ENCODE peak calls at places on chromosomes 13 and 19, in eight cellular contexts. G, E, I, A, O, U, M and N are unnamed samples.

GRCh38 chr19:44566984-44567383 is 37.5 kb upstream of the CEACAM20 start:
- DNase-seq in M (no peak), G (no peak), U (peak; percentile 45), E (no peak), A (no peak), O (no peak), I (no peak), N (no peak)

GRCh38 chr19:44648536-44649370 is 5.0 kb downstream of the PVR start:
- DNase-seq in A (peak; percentile 93), M (no peak), O (peak; percentile 31), E (no peak), U (no peak), G (no peak), I (no peak), N (peak; percentile 73)

GRCh38 chr13:30880756-30881155 is 25.3 kb upstream of the MEDAG start:
- DNase-seq in I (no peak), O (no peak), A (peak; percentile 89), M (no peak), E (no peak), G (no peak), U (no peak), N (peak; percentile 73)

GRCh38 chr19:42168206-42168605 is 36.0 kb upstream of the POU2F2 start:
- DNase-seq in G (no peak), I (no peak), E (no peak), M (no peak), O (no peak), U (no peak), A (no peak), N (no peak)

GRCh38 chr13:101552286-101552685 is 99.8 kb downstream of the ITGBL1 start:
- DNase-seq in U (no peak), G (no peak), A (no peak), I (no peak), E (no peak), O (no peak), M (no peak), N (no peak)

GRCh38 chr13:106187092-106187491 is 348.4 kb downstream of the EFNB2 start:
- DNase-seq in U (no peak), A (no peak), I (no peak), E (no peak), O (no peak), G (no peak), M (no peak), N (no peak)

GRCh38 chr19:34837262-34837661 is 64.2 kb upstream of the ZNF599 start:
- DNase-seq in U (no peak), M (no peak), I (no peak), A (peak; percentile 45), G (no peak), O (peak; percentile 74), E (no peak), N (no peak)

GRCh38 chr13:52968074-52968700 is 60.4 kb upstream of the OLFM4 start:
- DNase-seq in O (peak; percentile 60), I (peak; percentile 26), A (peak; percentile 70), M (peak; percentile 26), E (peak; percentile 78), U (peak; percentile 87), G (peak; percentile 33), N (peak; percentile 67)

GRCh38 chr19:41917676-41918075 is 10.6 kb downstream of the ERFL start:
- DNase-seq in U (no peak), I (no peak), M (no peak), O (no peak), E (no peak), G (no peak), A (no peak), N (no peak)

GRCh38 chr19:14369399-14370168 is 11.7 kb upstream of the ADGRE5 start:
- DNase-seq in G (peak; percentile 62), E (no peak), O (no peak), I (peak; percentile 53), U (no peak), M (no peak), A (peak; percentile 58), N (no peak)

GRCh38 chr13:37868691-37869505 is 674 bp downstream of the TRPC4 start:
- DNase-seq in E (no peak), M (no peak), G (no peak), I (no peak), U (no peak), O (no peak), A (peak; percentile 59), N (no peak)

GRCh38 chr19:33798701-33799111 is 2.0 kb downstream of the KCTD15 start:
- DNase-seq in E (no peak), A (peak; percentile 39), G (no peak), O (no peak), I (no peak), M (no peak), U (no peak), N (no peak)

GRCh38 chr19:39923862-39924261 is 10.6 kb downstream of the FCGBP start:
- DNase-seq in O (no peak), G (no peak), U (no peak), E (no peak), M (no peak), I (no peak), A (no peak), N (no peak)

GRCh38 chr19:805600-806550 is 8.6 kb downstream of the PTBP1 start:
- DNase-seq in O (no peak), I (no peak), U (no peak), G (no peak), E (no peak), M (peak; percentile 60), A (no peak), N (no peak)

GRCh38 chr19:53906211-53907192 is 2.6 kb upstream of the CACNG7 start:
- DNase-seq in I (peak; percentile 45), A (peak; percentile 35), E (no peak), G (peak; percentile 60), O (peak; percentile 42), M (no peak), U (peak; percentile 31), N (peak; percentile 88)

GRCh38 chr13:95813139-95813538 is 136.2 kb downstream of the DNAJC3 start:
- DNase-seq in M (no peak), E (no peak), G (no peak), I (no peak), A (no peak), O (no peak), U (no peak), N (no peak)

GRCh38 chr19:23526302-23526701 is 131.0 kb upstream of the ZNF91 start:
- DNase-seq in G (no peak), M (no peak), A (no peak), E (no peak), U (no peak), O (no peak), I (no peak), N (no peak)

GRCh38 chr19:33426621-33427475 is 53.3 kb downstream of the CEBPG start:
- DNase-seq in O (no peak), I (no peak), U (no peak), A (no peak), E (no peak), G (no peak), M (no peak), N (no peak)

GRCh38 chr19:991174-991931 is 7.2 kb downstream of the WDR18 start:
- DNase-seq in I (no peak), E (no peak), M (no peak), G (no peak), O (no peak), A (peak; percentile 64), U (peak; percentile 54), N (peak; percentile 83)

GRCh38 chr19:36876993-36877938 is 26.6 kb downstream of the ZNF345 start:
- DNase-seq in A (no peak), M (no peak), O (no peak), I (no peak), U (no peak), E (no peak), G (no peak), N (no peak)